ENCODE peak calls at places on chromosomes 2 and 18, in eight cellular contexts. B is psoas muscle, O is GM23338, K is AG09309, N is ovary, I is PC-9, M is heart left ventricle, F is tibial nerve. R is an unnamed sample.

GRCh38 chr18:42211201-42211600 is 256.2 kb downstream of the PIK3C3 start:
- DNase-seq in I (no peak), N (no peak), K (no peak), F (no peak), B (no peak), M (no peak), O (no peak), R (no peak)

GRCh38 chr2:64383881-64384280 is 70.1 kb upstream of the LGALSL start:
- DNase-seq in B (no peak), F (no peak), O (no peak), K (no peak), M (no peak), I (no peak), N (no peak), R (no peak)

GRCh38 chr2:15391771-15392170 is 169.4 kb downstream of the NBAS start:
- DNase-seq in N (no peak), F (no peak), B (no peak), O (no peak), I (no peak), K (no peak), M (no peak), R (no peak)

GRCh38 chr2:100213595-100213994 is 71.2 kb upstream of the AFF3 start:
- DNase-seq in N (no peak), F (no peak), M (peak), I (no peak), K (no peak), O (no peak), B (peak), R (peak)

GRCh38 chr2:3655871-3656761 is 1.9 kb upstream of the ALLC start:
- DNase-seq in N (no peak), O (no peak), K (no peak), B (no peak), I (no peak), F (no peak), M (no peak), R (no peak)

GRCh38 chr2:204180671-204181070 is 244.1 kb downstream of the ICOS start:
- DNase-seq in I (no peak), N (no peak), M (no peak), F (no peak), O (no peak), K (no peak), B (no peak), R (no peak)

GRCh38 chr2:212484563-212485080 is 54.0 kb downstream of the ERBB4 start:
- DNase-seq in K (no peak), B (no peak), O (peak), N (no peak), I (no peak), F (no peak), M (no peak), R (no peak)

GRCh38 chr2:202690321-202690900 is 55.6 kb downstream of the FAM117B start:
- DNase-seq in O (peak), N (no peak), K (no peak), M (no peak), I (no peak), F (no peak), B (no peak), R (no peak)

GRCh38 chr2:236136483-236136882 is 31.7 kb downstream of the GBX2 start:
- DNase-seq in F (no peak), O (no peak), B (no peak), M (no peak), I (no peak), N (no peak), K (no peak), R (no peak)

GRCh38 chr2:45647346-45647745 is 4.1 kb upstream of the PRKCE start:
- DNase-seq in N (no peak), I (no peak), O (no peak), B (no peak), K (no peak), M (no peak), F (no peak), R (no peak)

GRCh38 chr2:41546031-41546430 is 501.8 kb upstream of the PKDCC start:
- DNase-seq in K (no peak), M (no peak), I (no peak), N (no peak), O (no peak), B (no peak), F (no peak), R (no peak)

GRCh38 chr2:241734208-241734466 is 293 bp upstream of the D2HGDH start:
- DNase-seq in M (no peak), B (no peak), K (no peak), I (no peak), N (no peak), F (no peak), O (no peak), R (no peak)
- TF ChIP-seq CTCF in M (no peak), B (no peak), K (no peak), I (no peak), N (no peak), F (no peak), O (no peak), R (no peak)

DNA sequence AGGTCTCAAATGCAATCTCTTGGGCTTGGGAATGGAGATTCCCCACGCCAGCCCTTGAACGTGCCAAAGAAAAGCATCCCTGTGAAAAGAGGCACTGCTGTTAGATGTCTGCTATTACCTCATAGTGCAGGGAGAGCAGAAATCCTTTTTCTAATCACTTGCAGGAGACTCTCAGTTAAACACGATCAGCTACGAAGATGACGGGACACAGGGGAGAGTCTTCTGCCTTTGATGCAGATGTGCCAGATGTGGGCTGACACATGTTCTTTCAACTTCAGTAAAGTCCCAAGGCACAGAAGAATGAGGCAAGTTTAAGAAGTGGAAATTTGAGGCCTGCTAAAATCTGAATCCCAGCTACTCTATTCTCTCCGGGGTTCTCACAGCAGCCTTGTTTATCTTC is 381.6 kb upstream of the TRIB2 start:
- DNase-seq in M (no peak), I (no peak), F (peak), O (no peak), B (no peak), N (no peak), K (no peak), R (no peak)
- H3K4me3 ChIP-seq in M (no peak), I (no peak), F (no peak), O (no peak), B (no peak), N (no peak), K (no peak), R (no peak)

GRCh38 chr2:86066915-86067314 is 38.8 kb downstream of the POLR1A start:
- DNase-seq in N (no peak), M (no peak), B (no peak), O (no peak), I (no peak), K (no peak), F (no peak), R (no peak)

GRCh38 chr2:86070868-86071267 is 34.8 kb downstream of the POLR1A start:
- DNase-seq in O (no peak), K (no peak), I (no peak), F (no peak), N (no peak), M (no peak), B (no peak), R (no peak)

GRCh38 chr2:86069783-86070339 is 35.8 kb downstream of the POLR1A start:
- DNase-seq in I (no peak), N (no peak), B (no peak), K (no peak), M (no peak), O (no peak), F (no peak), R (no peak)

GRCh38 chr2:86068098-86069047 is 37.3 kb downstream of the POLR1A start:
- DNase-seq in B (peak), O (no peak), F (no peak), N (no peak), K (no peak), M (no peak), I (no peak), R (no peak)

GRCh38 chr2:86069091-86069685 is 36.5 kb downstream of the POLR1A start:
- DNase-seq in M (peak), B (no peak), I (no peak), K (no peak), N (no peak), O (no peak), F (no peak), R (no peak)
- TF ChIP-seq CTCF in M (no peak), B (no peak), I (no peak), K (no peak), N (no peak), O (no peak), F (no peak), R (no peak)

GRCh38 chr2:238289574-238289973 is 1.2 kb upstream of the PER2 start:
- DNase-seq in B (peak), F (no peak), K (no peak), I (no peak), M (no peak), N (no peak), O (no peak), R (no peak)
- H3K4me3 ChIP-seq in B (peak), F (peak), K (peak), I (peak), M (peak), N (peak), O (peak), R (peak)

GRCh38 chr2:102872388-102872787 is 110.6 kb downstream of the TMEM182 start:
- DNase-seq in I (no peak), N (no peak), O (peak), B (no peak), F (no peak), K (no peak), M (no peak), R (no peak)
- TF ChIP-seq CTCF in I (no peak), N (no peak), O (peak), B (peak), F (no peak), K (no peak), M (peak), R (no peak)

GRCh38 chr2:127217470-127218325 is 2.4 kb downstream of the CYP27C1 start:
- DNase-seq in B (no peak), I (peak), M (no peak), K (no peak), N (no peak), F (no peak), O (peak), R (no peak)
- H3K4me3 ChIP-seq in B (no peak), I (peak), M (no peak), K (peak), N (no peak), F (no peak), O (peak), R (no peak)

DNA sequence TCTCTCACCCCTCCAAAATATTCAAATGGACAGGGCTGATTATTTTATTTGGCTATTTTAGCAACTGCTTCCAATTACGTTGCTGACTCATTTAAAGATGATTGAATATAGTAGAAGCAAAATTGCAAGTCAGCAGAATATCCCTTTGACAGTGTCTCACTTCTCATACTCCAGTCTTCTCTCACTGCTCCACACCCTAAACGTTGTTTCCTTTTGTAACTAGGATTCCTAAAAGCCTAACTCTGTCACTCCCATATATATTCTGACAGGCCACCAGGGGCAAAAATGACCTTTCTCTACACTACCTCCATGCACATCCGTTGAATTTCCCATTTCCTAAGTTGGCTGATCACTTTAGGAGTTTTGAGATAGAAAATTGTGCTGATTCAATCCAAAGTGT is 351.1 kb downstream of the RND3 start:
- DNase-seq in B (no peak), M (no peak), O (no peak), K (no peak), I (no peak), N (no peak), F (no peak), R (no peak)
- TF ChIP-seq CTCF in B (no peak), M (no peak), O (peak), K (peak), I (no peak), N (no peak), F (no peak), R (no peak)

DNA sequence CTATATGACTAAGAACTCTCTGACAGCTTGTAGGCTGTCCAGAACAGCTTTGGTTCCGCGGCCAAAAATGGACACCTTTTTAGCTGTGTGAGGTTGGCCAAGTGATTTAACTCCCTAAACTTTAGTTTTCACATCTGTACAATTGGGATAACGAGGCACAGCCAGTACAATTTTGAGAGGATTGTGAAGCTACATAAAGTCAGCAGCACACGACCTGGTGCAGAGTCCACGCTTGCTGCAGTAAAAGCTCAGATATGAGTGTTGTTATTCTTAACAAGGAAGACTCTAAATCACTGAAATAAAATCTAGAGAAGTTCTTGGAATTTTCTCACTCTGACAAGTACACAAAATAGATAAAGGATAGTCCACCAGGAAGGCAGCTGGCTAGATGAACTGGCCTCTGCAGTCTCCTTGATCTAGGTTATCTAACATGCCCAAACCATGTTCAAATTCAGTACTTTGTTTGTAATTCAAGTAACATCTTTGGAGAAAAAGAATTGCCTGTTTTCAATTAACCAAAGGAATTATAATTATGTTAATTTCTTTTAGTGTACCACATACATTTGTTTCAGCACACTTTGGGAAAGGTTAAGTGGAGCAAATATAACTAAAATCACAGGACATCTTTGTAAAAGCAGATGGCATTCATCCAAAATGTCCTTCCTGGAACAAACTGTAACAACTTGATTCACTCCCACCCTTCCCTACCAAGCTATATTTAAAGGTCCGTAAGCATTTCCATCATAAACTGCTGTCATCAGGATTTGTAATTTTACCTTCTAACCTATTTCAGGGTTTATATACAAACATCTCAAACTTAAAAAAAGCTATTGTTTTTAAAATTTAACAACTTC is 201.7 kb upstream of the STK17B start:
- DNase-seq in M (no peak), O (no peak), B (no peak), I (no peak), N (no peak), K (no peak), F (no peak), R (no peak)
- H3K4me3 ChIP-seq in M (no peak), O (no peak), B (no peak), I (no peak), N (no peak), K (no peak), F (no peak), R (no peak)

GRCh38 chr2:50535971-50536759 is 495.8 kb downstream of the NRXN1 start:
- DNase-seq in F (no peak), K (no peak), B (no peak), M (no peak), I (no peak), N (no peak), O (peak), R (no peak)
- TF ChIP-seq CTCF in F (peak), K (peak), B (no peak), M (peak), I (peak), N (no peak), O (peak), R (peak)

DNA sequence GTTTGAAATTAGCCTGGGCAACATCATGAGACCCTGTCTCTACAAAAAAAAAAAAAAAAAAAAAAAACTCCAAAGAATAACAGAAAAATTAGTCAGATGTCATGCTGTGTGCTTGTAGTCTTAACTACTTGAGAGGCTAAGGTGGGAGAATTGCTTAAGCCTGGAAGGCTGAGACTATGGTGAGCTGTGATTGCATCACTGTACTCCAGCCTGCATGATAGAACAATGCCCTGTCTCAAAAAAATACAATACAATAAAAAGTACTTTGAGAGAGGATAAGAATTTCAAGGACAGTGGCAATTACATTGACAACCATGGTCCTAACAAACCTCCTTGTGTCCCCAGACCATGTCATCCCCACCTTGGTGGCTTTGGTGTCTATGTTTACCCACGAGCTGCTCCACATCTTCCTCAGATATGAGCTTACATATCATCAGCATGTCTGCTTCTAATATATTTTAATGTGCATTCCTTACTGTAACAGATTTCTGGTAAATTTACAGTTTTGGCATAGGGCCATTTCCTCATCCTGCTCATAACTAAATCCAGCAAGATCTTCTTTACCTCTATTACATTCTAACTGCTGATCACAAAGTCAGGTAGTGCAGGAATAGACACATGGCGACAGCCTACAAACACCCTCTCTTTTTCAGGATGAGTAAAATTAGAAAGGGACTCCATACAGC is 437.7 kb upstream of the HNRNPA3 start:
- DNase-seq in I (no peak), N (no peak), M (no peak), F (no peak), B (no peak), K (no peak), O (no peak), R (no peak)
- H3K4me3 ChIP-seq in I (no peak), N (no peak), M (no peak), F (no peak), B (no peak), K (no peak), O (no peak), R (no peak)